ENCODE peak calls at places on chromosomes 7 and 10, in eight cellular contexts. One of them, this sample, is unnamed.
A peak's percentile ranks its signal among the peaks of the same experiment; 100 is the strongest.

GRCh38 chr10:28872592-28873165 is 195.4 kb downstream of the BAMBI start:
- DNase-seq in fibroblast of mammary gland: no peak
- DNase-seq in fibroblast of lung: no peak
- DNase-seq in mucosa of descending colon: no peak
- DNase-seq in BE2C: no peak
- DNase-seq in choroid plexus epithelial cell: peak; percentile 78
- DNase-seq in colonic mucosa: no peak
- DNase-seq in GM23338: no peak
- DNase-seq in this sample: no peak

GRCh38 chr10:21514101-21514807 is 11.2 kb downstream of the SKIDA1 start:
- DNase-seq in fibroblast of mammary gland: no peak
- DNase-seq in fibroblast of lung: peak; percentile 45
- DNase-seq in mucosa of descending colon: no peak
- DNase-seq in BE2C: no peak
- DNase-seq in choroid plexus epithelial cell: no peak
- DNase-seq in colonic mucosa: no peak
- DNase-seq in GM23338: no peak
- DNase-seq in this sample: no peak

GRCh38 chr10:86946215-86947170 is 10.9 kb downstream of the MMRN2 start:
- DNase-seq in fibroblast of mammary gland: no peak
- DNase-seq in fibroblast of lung: no peak
- DNase-seq in mucosa of descending colon: no peak
- DNase-seq in BE2C: peak; percentile 80
- DNase-seq in choroid plexus epithelial cell: no peak
- DNase-seq in colonic mucosa: peak; percentile 17
- DNase-seq in GM23338: no peak
- DNase-seq in this sample: no peak

GRCh38 chr7:23347682-23348180 is 48.6 kb downstream of the MALSU1 start:
- DNase-seq in fibroblast of mammary gland: peak; percentile 88
- DNase-seq in fibroblast of lung: peak; percentile 89
- DNase-seq in mucosa of descending colon: no peak
- DNase-seq in BE2C: no peak
- DNase-seq in choroid plexus epithelial cell: peak; percentile 90
- DNase-seq in colonic mucosa: no peak
- DNase-seq in GM23338: no peak
- DNase-seq in this sample: peak; percentile 28

GRCh38 chr7:47293884-47294568 is 287.9 kb downstream of the TNS3 start:
- DNase-seq in fibroblast of mammary gland: peak; percentile 82
- DNase-seq in fibroblast of lung: no peak
- DNase-seq in mucosa of descending colon: no peak
- DNase-seq in BE2C: no peak
- DNase-seq in choroid plexus epithelial cell: peak; percentile 76
- DNase-seq in colonic mucosa: peak; percentile 33
- DNase-seq in GM23338: no peak
- DNase-seq in this sample: no peak

GRCh38 chr7:3432916-3433315 is 131.9 kb downstream of the SDK1 start:
- DNase-seq in fibroblast of mammary gland: peak; percentile 84
- DNase-seq in fibroblast of lung: peak; percentile 38
- DNase-seq in mucosa of descending colon: no peak
- DNase-seq in BE2C: no peak
- DNase-seq in choroid plexus epithelial cell: no peak
- DNase-seq in colonic mucosa: no peak
- DNase-seq in GM23338: no peak
- DNase-seq in this sample: no peak

GRCh38 chr7:30617359-30617758 is 22.7 kb downstream of the GARS1 start:
- DNase-seq in fibroblast of mammary gland: no peak
- DNase-seq in fibroblast of lung: no peak
- DNase-seq in mucosa of descending colon: no peak
- DNase-seq in BE2C: no peak
- DNase-seq in choroid plexus epithelial cell: no peak
- DNase-seq in colonic mucosa: no peak
- DNase-seq in GM23338: no peak
- DNase-seq in this sample: peak; percentile 79

GRCh38 chr10:72784551-72785421 is 92.8 kb downstream of the MCU start:
- DNase-seq in fibroblast of mammary gland: peak; percentile 87
- DNase-seq in fibroblast of lung: peak; percentile 93
- DNase-seq in mucosa of descending colon: no peak
- DNase-seq in BE2C: peak; percentile 12
- DNase-seq in choroid plexus epithelial cell: peak; percentile 83
- DNase-seq in colonic mucosa: peak; percentile 36
- DNase-seq in GM23338: peak; percentile 76
- DNase-seq in this sample: no peak

GRCh38 chr10:23314835-23315239 is 29.8 kb downstream of the C10orf67 start:
- DNase-seq in fibroblast of mammary gland: peak; percentile 91
- DNase-seq in fibroblast of lung: peak; percentile 73
- DNase-seq in mucosa of descending colon: no peak
- DNase-seq in BE2C: peak; percentile 60
- DNase-seq in choroid plexus epithelial cell: peak; percentile 93
- DNase-seq in colonic mucosa: peak; percentile 63
- DNase-seq in GM23338: peak; percentile 83
- DNase-seq in this sample: peak; percentile 54

GRCh38 chr7:113918946-113919345 is at the start of gene PPP1R3A:
- DNase-seq in fibroblast of mammary gland: no peak
- DNase-seq in fibroblast of lung: no peak
- DNase-seq in mucosa of descending colon: no peak
- DNase-seq in BE2C: no peak
- DNase-seq in choroid plexus epithelial cell: peak; percentile 39
- DNase-seq in colonic mucosa: no peak
- DNase-seq in GM23338: peak; percentile 35
- DNase-seq in this sample: no peak

GRCh38 chr7:41648506-41648905 is 54.4 kb downstream of the INHBA start:
- DNase-seq in fibroblast of mammary gland: no peak
- DNase-seq in fibroblast of lung: no peak
- DNase-seq in mucosa of descending colon: no peak
- DNase-seq in BE2C: no peak
- DNase-seq in choroid plexus epithelial cell: no peak
- DNase-seq in colonic mucosa: no peak
- DNase-seq in GM23338: no peak
- DNase-seq in this sample: no peak

DNA sequence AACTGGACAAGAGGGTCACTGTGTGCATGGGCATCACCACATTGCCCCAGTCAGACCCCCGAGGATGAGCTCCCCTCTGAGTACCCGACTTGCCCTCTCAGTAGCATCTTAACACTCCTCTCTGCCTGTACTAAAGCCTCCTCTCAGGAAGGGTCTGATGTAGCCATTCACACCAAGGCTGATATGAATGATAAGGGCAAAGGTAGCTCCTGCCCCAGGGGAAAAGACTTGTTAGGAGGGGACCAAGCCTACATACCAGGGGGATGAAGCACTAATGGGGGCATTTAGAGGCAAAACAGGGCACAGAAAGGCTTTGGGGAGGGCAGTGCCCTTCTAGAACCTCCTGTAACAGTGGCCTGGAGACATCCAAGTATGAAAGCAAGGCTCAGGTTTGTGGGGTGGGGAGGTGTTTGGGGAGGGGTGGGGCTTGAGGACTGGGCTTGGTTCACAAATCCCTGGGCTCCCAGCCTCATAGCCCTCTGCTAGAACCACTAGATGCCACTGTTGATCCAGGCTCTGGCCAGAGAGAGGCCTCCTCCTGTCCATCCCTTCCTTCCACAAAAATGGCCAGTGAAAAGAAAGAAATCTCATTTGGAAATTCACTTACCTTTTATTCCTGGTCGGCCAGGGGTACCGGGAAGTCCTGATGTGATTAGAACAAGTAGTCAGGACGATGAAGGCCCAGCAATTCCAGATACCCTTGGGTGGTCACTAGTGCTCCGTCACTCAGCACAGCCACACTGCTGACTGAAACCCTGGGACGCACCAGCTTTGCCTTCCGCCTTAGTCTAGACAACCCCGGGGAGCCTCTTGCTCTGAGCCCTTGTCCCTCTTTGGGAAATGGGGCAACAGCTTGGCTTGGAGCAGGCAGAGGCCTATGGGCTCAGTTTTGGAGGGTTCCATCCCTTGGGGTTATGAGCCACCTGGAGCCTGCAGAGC is 40.3 kb downstream of the COL17A1 start:
- DNase-seq in fibroblast of mammary gland: peak; percentile 75
- DNase-seq in fibroblast of lung: peak; percentile 62
- DNase-seq in mucosa of descending colon: no peak
- DNase-seq in BE2C: peak; percentile 40
- DNase-seq in choroid plexus epithelial cell: peak; percentile 91
- DNase-seq in colonic mucosa: peak; percentile 35
- DNase-seq in GM23338: peak; percentile 88
- DNase-seq in this sample: peak; percentile 10
- TF ChIP-seq CTCF in fibroblast of mammary gland: peak; percentile 85
- TF ChIP-seq CTCF in fibroblast of lung: peak; percentile 76
- TF ChIP-seq CTCF in mucosa of descending colon: no peak
- TF ChIP-seq CTCF in BE2C: peak; percentile 47
- TF ChIP-seq CTCF in choroid plexus epithelial cell: peak; percentile 93
- TF ChIP-seq CTCF in colonic mucosa: peak; percentile 29
- TF ChIP-seq CTCF in GM23338: peak; percentile 91
- TF ChIP-seq CTCF in this sample: peak; percentile 77

GRCh38 chr7:27189560-27190283 is 4.7 kb upstream of the HOXA11 start:
- DNase-seq in fibroblast of mammary gland: no peak
- DNase-seq in fibroblast of lung: no peak
- DNase-seq in mucosa of descending colon: peak; percentile 55
- DNase-seq in BE2C: no peak
- DNase-seq in choroid plexus epithelial cell: no peak
- DNase-seq in colonic mucosa: no peak
- DNase-seq in GM23338: no peak
- DNase-seq in this sample: no peak

GRCh38 chr7:27187158-27187701 is 2.2 kb upstream of the HOXA11 start:
- DNase-seq in fibroblast of mammary gland: no peak
- DNase-seq in fibroblast of lung: no peak
- DNase-seq in mucosa of descending colon: no peak
- DNase-seq in BE2C: no peak
- DNase-seq in choroid plexus epithelial cell: no peak
- DNase-seq in colonic mucosa: no peak
- DNase-seq in GM23338: no peak
- DNase-seq in this sample: no peak

GRCh38 chr7:27190284-27190748 is 5.3 kb upstream of the HOXA11 start:
- DNase-seq in fibroblast of mammary gland: no peak
- DNase-seq in fibroblast of lung: no peak
- DNase-seq in mucosa of descending colon: no peak
- DNase-seq in BE2C: no peak
- DNase-seq in choroid plexus epithelial cell: no peak
- DNase-seq in colonic mucosa: peak; percentile 39
- DNase-seq in GM23338: no peak
- DNase-seq in this sample: no peak

GRCh38 chr7:27187702-27188665 is 3.0 kb upstream of the HOXA11 start:
- DNase-seq in fibroblast of mammary gland: no peak
- DNase-seq in fibroblast of lung: no peak
- DNase-seq in mucosa of descending colon: peak; percentile 50
- DNase-seq in BE2C: no peak
- DNase-seq in choroid plexus epithelial cell: no peak
- DNase-seq in colonic mucosa: no peak
- DNase-seq in GM23338: peak; percentile 72
- DNase-seq in this sample: no peak

GRCh38 chr7:27188666-27189559 is 3.9 kb upstream of the HOXA11 start:
- DNase-seq in fibroblast of mammary gland: no peak
- DNase-seq in fibroblast of lung: no peak
- DNase-seq in mucosa of descending colon: peak; percentile 73
- DNase-seq in BE2C: no peak
- DNase-seq in choroid plexus epithelial cell: no peak
- DNase-seq in colonic mucosa: peak; percentile 77
- DNase-seq in GM23338: peak; percentile 71
- DNase-seq in this sample: no peak
- H3K4me3 ChIP-seq in fibroblast of mammary gland: no peak overlapping the region
- H3K4me3 ChIP-seq in fibroblast of lung: no peak overlapping the region
- H3K4me3 ChIP-seq in mucosa of descending colon: peak overlapping the region; percentile 6
- H3K4me3 ChIP-seq in BE2C: no peak overlapping the region
- H3K4me3 ChIP-seq in choroid plexus epithelial cell: no peak overlapping the region
- H3K4me3 ChIP-seq in colonic mucosa: peak overlapping the region; percentile 29
- H3K4me3 ChIP-seq in GM23338: peak overlapping the region; percentile 48
- H3K4me3 ChIP-seq in this sample: no peak overlapping the region

GRCh38 chr10:76301950-76302349 is 870.5 kb downstream of the LRMDA start:
- DNase-seq in fibroblast of mammary gland: peak; percentile 27
- DNase-seq in fibroblast of lung: no peak
- DNase-seq in mucosa of descending colon: no peak
- DNase-seq in BE2C: no peak
- DNase-seq in choroid plexus epithelial cell: peak; percentile 22
- DNase-seq in colonic mucosa: no peak
- DNase-seq in GM23338: no peak
- DNase-seq in this sample: no peak
- TF ChIP-seq CTCF in fibroblast of mammary gland: peak; percentile 25
- TF ChIP-seq CTCF in fibroblast of lung: peak; percentile 7
- TF ChIP-seq CTCF in mucosa of descending colon: no peak
- TF ChIP-seq CTCF in BE2C: peak; percentile 46
- TF ChIP-seq CTCF in choroid plexus epithelial cell: peak; percentile 38
- TF ChIP-seq CTCF in colonic mucosa: no peak
- TF ChIP-seq CTCF in GM23338: peak; percentile 45
- TF ChIP-seq CTCF in this sample: peak; percentile 53

DNA sequence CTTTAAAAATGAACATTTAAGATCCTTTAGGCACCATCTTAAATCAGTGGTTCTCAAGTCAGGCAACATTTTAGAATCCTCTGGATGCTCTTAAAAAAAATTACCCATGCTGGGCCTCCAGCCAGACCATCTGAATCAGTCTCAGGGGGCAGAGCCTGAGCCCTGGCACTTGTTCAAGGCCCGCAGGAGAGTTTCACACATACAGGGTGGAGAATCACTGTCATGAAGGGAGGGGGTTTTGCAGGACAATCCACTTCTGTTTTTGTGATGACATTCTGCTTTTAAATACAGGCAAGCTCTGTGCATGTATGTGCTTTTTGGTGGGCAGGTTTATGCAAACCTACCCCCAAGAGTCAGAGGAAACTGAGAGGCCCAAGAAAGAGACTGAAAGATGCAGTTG is 268.6 kb downstream of the SEC23IP start:
- DNase-seq in fibroblast of mammary gland: no peak
- DNase-seq in fibroblast of lung: peak; percentile 23
- DNase-seq in mucosa of descending colon: no peak
- DNase-seq in BE2C: no peak
- DNase-seq in choroid plexus epithelial cell: no peak
- DNase-seq in colonic mucosa: no peak
- DNase-seq in GM23338: no peak
- DNase-seq in this sample: no peak
- H3K4me3 ChIP-seq in fibroblast of mammary gland: no peak overlapping the region
- H3K4me3 ChIP-seq in fibroblast of lung: no peak overlapping the region
- H3K4me3 ChIP-seq in mucosa of descending colon: no peak overlapping the region
- H3K4me3 ChIP-seq in BE2C: no peak overlapping the region
- H3K4me3 ChIP-seq in choroid plexus epithelial cell: no peak overlapping the region
- H3K4me3 ChIP-seq in colonic mucosa: no peak overlapping the region
- H3K4me3 ChIP-seq in GM23338: no peak overlapping the region
- H3K4me3 ChIP-seq in this sample: no peak overlapping the region

DNA sequence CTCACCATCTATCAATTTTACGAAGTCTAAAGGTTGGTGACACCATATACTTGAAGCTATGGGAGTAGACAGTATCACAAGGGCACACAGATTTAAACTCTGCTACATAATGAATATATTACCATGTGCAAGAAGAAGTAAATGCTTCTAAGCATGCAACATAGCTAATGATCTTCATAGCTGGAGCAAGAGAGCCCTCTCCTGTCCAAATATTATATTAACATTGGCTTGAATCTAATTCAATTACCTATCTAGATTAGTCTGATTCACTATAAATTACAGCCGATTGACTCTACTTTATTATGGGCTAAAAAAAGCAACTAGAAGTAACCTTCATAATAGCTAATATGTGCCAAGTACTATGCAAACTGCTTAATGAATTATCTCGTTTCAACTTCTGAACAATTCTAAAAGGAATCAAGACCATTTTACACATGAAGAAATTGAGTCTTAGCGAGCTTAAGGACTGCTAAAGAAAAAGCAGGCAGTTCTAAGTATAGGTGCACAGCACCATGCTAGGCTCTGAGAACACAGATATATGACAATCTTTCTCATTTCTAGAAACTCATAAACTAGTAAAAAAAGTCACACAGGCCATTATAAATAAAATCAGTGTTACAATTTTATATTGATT is 21.9 kb downstream of the FRA10AC1 start:
- DNase-seq in fibroblast of mammary gland: peak; percentile 60
- DNase-seq in fibroblast of lung: peak; percentile 20
- DNase-seq in mucosa of descending colon: no peak
- DNase-seq in BE2C: no peak
- DNase-seq in choroid plexus epithelial cell: peak; percentile 68
- DNase-seq in colonic mucosa: no peak
- DNase-seq in GM23338: peak; percentile 27
- DNase-seq in this sample: no peak
- TF ChIP-seq CTCF in fibroblast of mammary gland: peak; percentile 38
- TF ChIP-seq CTCF in fibroblast of lung: peak; percentile 38
- TF ChIP-seq CTCF in mucosa of descending colon: no peak
- TF ChIP-seq CTCF in BE2C: peak; percentile 41
- TF ChIP-seq CTCF in choroid plexus epithelial cell: peak; percentile 47
- TF ChIP-seq CTCF in colonic mucosa: peak; percentile 23
- TF ChIP-seq CTCF in GM23338: peak; percentile 44
- TF ChIP-seq CTCF in this sample: peak; percentile 47

This sample was measured in LNCaP clone FGC.